ENCODE peak calls at places on chromosome 9, in five cellular contexts. F is mucosa of descending colon, J is KBM-7, W is GM12892, P is endothelial cell. K is an unnamed sample.

GRCh38 chr9:90064248-90064647 is 459.4 kb downstream of the GADD45G start:
- DNase-seq in F (peak), J (no peak), W (no peak), P (no peak), K (no peak)

GRCh38 chr9:16540996-16541668 is 329.3 kb downstream of the BNC2 start:
- DNase-seq in F (no peak), J (no peak), W (no peak), P (no peak), K (no peak)

GRCh38 chr9:29212590-29213373 is 1639.5 kb upstream of the C9orf72 start:
- DNase-seq in F (no peak), J (peak), W (no peak), P (peak), K (no peak)

GRCh38 chr9:36798350-36799065 is 225.8 kb downstream of the MELK start:
- DNase-seq in F (peak), J (no peak), W (peak), P (peak), K (peak)

GRCh38 chr9:104068546-104068945 is 25.6 kb upstream of the SMC2 start:
- DNase-seq in F (no peak), J (no peak), W (no peak), P (no peak), K (no peak)

GRCh38 chr9:111857555-111858211 is 38.9 kb upstream of the UGCG start:
- DNase-seq in F (no peak), J (no peak), W (no peak), P (no peak), K (no peak)

GRCh38 chr9:112777914-112778313 is 27.4 kb downstream of the SNX30 start:
- DNase-seq in F (no peak), J (no peak), W (no peak), P (no peak), K (no peak)

GRCh38 chr9:116421006-116421538 is 266.0 kb upstream of the TRIM32 start:
- DNase-seq in F (no peak), J (no peak), W (no peak), P (no peak), K (no peak)

GRCh38 chr9:30301271-30301963 is 2083.0 kb upstream of the ACO1 start:
- DNase-seq in F (peak), J (peak), W (no peak), P (peak), K (no peak)